ENCODE peak calls at places on chromosomes 11 and 22, in six cellular contexts. L, J, U, O, C and K are unnamed samples.

GRCh38 chr22:41862160-41862529 is 29.2 kb downstream of the SREBF2 start:
- DNase-seq in L (no peak), J (no peak), U (peak), O (peak), C (peak), K (no peak)

GRCh38 chr11:112537846-112538330 is 277.2 kb upstream of the PLET1 start:
- DNase-seq in L (no peak), J (no peak), U (no peak), O (no peak), C (no peak), K (no peak)

GRCh38 chr11:68749061-68749491 is 2.2 kb downstream of the TESMIN start:
- DNase-seq in L (no peak), J (no peak), U (no peak), O (peak), C (no peak), K (no peak)

GRCh38 chr22:35534091-35534490 is 6.5 kb upstream of the RASD2 start:
- DNase-seq in L (no peak), J (no peak), U (no peak), O (no peak), C (no peak), K (no peak)

GRCh38 chr22:38305481-38306448 is 11.5 kb downstream of the CSNK1E start:
- DNase-seq in L (no peak), J (peak), U (no peak), O (peak), C (peak), K (no peak)

GRCh38 chr11:20754957-20755356 is 85.6 kb downstream of the NELL1 start:
- DNase-seq in L (no peak), J (no peak), U (no peak), O (no peak), C (no peak), K (no peak)

GRCh38 chr22:28142361-28142801 is 223.3 kb upstream of the PITPNB start:
- DNase-seq in L (no peak), J (no peak), U (no peak), O (peak), C (no peak), K (no peak)

GRCh38 chr22:27896251-27896650 is 22.8 kb downstream of the PITPNB start:
- DNase-seq in L (no peak), J (no peak), U (no peak), O (no peak), C (no peak), K (no peak)

GRCh38 chr11:121929581-121929980 is 186.4 kb downstream of the BLID start:
- DNase-seq in L (no peak), J (no peak), U (no peak), O (peak), C (no peak), K (no peak)

GRCh38 chr22:23072911-23073491 is 2.7 kb downstream of the GNAZ start:
- DNase-seq in L (no peak), J (no peak), U (no peak), O (no peak), C (no peak), K (peak)

GRCh38 chr11:35911013-35911412 is 32.8 kb upstream of the LDLRAD3 start:
- DNase-seq in L (no peak), J (no peak), U (no peak), O (peak), C (no peak), K (no peak)

GRCh38 chr22:36860821-36861659 is at the start of gene NCF4:
- DNase-seq in L (no peak), J (peak), U (no peak), O (no peak), C (peak), K (no peak)

GRCh38 chr11:2382129-2382517 is 5.0 kb downstream of the CD81 start:
- DNase-seq in L (no peak), J (peak), U (no peak), O (no peak), C (no peak), K (no peak)

GRCh38 chr11:111531687-111532364 is 8.7 kb upstream of the LAYN start:
- DNase-seq in L (no peak), J (no peak), U (no peak), O (peak), C (peak), K (no peak)

GRCh38 chr11:66113132-66113856 is 43.2 kb downstream of the PACS1 start:
- DNase-seq in L (no peak), J (no peak), U (no peak), O (peak), C (no peak), K (no peak)

GRCh38 chr11:95768521-95768920 is 21.1 kb downstream of the FAM76B start:
- DNase-seq in L (no peak), J (no peak), U (no peak), O (no peak), C (no peak), K (no peak)

GRCh38 chr22:32776800-32777199 is 24.7 kb upstream of the TIMP3 start:
- DNase-seq in L (no peak), J (no peak), U (no peak), O (no peak), C (no peak), K (no peak)

GRCh38 chr11:45095691-45096010 is 50.8 kb upstream of the PRDM11 start:
- DNase-seq in L (no peak), J (no peak), U (no peak), O (no peak), C (no peak), K (no peak)

GRCh38 chr11:9687736-9688494 is 24.0 kb downstream of the SWAP70 start:
- DNase-seq in L (no peak), J (no peak), U (no peak), O (peak), C (no peak), K (no peak)

GRCh38 chr11:133902506-133902905 is 54.3 kb downstream of the IGSF9B start:
- DNase-seq in L (no peak), J (no peak), U (no peak), O (no peak), C (no peak), K (no peak)

GRCh38 chr22:27879923-27880322 is 39.1 kb downstream of the PITPNB start:
- DNase-seq in L (no peak), J (no peak), U (no peak), O (peak), C (no peak), K (no peak)

GRCh38 chr22:46619830-46620501 is at the start of gene GRAMD4:
- DNase-seq in L (no peak), J (no peak), U (no peak), O (no peak), C (no peak), K (peak)

GRCh38 chr22:42292726-42293520 is 22.5 kb upstream of the TCF20 start:
- DNase-seq in L (no peak), J (no peak), U (no peak), O (no peak), C (no peak), K (no peak)

GRCh38 chr11:125886997-125887372 is 483 bp upstream of the HYLS1 start:
- DNase-seq in L (no peak), J (peak), U (peak), O (peak), C (peak), K (peak)

GRCh38 chr11:58916637-58917036 is 22.7 kb upstream of the GLYATL1 start:
- DNase-seq in L (no peak), J (no peak), U (no peak), O (no peak), C (no peak), K (no peak)

GRCh38 chr11:19110290-19110689 is 6.7 kb upstream of the ZDHHC13 start:
- DNase-seq in L (no peak), J (no peak), U (no peak), O (peak), C (no peak), K (no peak)

GRCh38 chr11:61769169-61769920 is 16.9 kb downstream of the MYRF start:
- DNase-seq in L (peak), J (no peak), U (no peak), O (peak), C (no peak), K (no peak)

GRCh38 chr11:76008474-76008873 is 193.5 kb downstream of the UVRAG start:
- DNase-seq in L (no peak), J (no peak), U (no peak), O (peak), C (no peak), K (no peak)

GRCh38 chr11:64887757-64888405 is 9.5 kb upstream of the EHD1 start:
- DNase-seq in L (peak), J (peak), U (peak), O (peak), C (peak), K (peak)